ENCODE peak calls at places on chromosomes 11 and 22, in seven cellular contexts. P, B, W, J, I, O and E are unnamed samples.

GRCh38 chr11:27719575-27719925 is 19.3 kb upstream of the BDNF start:
- DNase-seq in I (no peak), J (no peak), O (peak), B (no peak), P (no peak), W (no peak), E (no peak)

GRCh38 chr11:69664103-69664775 is 10.9 kb downstream of the LTO1 start:
- DNase-seq in I (no peak), P (peak), B (no peak), W (no peak), O (no peak), J (no peak), E (no peak)

GRCh38 chr22:31091106-31091975 is 10.2 kb downstream of the SMTN start:
- DNase-seq in I (no peak), W (no peak), J (peak), B (no peak), O (no peak), P (no peak), E (no peak)

GRCh38 chr11:68009391-68010000 is 631 bp upstream of the ALDH3B1 start:
- DNase-seq in O (no peak), J (no peak), I (peak), P (no peak), W (no peak), B (no peak), E (no peak)

GRCh38 chr11:29173660-29174062 is 843.2 kb downstream of the KCNA4 start:
- DNase-seq in I (no peak), P (no peak), B (no peak), O (no peak), W (no peak), J (no peak), E (no peak)

GRCh38 chr11:107769189-107769588 is 57.3 kb upstream of the SLN start:
- DNase-seq in O (no peak), P (no peak), W (no peak), B (no peak), I (no peak), J (no peak), E (no peak)

GRCh38 chr11:123321641-123322040 is 108.4 kb upstream of the GRAMD1B start:
- DNase-seq in B (no peak), O (no peak), I (no peak), P (no peak), W (no peak), J (no peak), E (no peak)

GRCh38 chr22:41582694-41583093 is 6.9 kb downstream of the PMM1 start:
- DNase-seq in J (no peak), I (no peak), O (no peak), W (no peak), B (no peak), P (no peak), E (no peak)

GRCh38 chr11:2513441-2513840 is 68.6 kb downstream of the KCNQ1 start:
- DNase-seq in B (peak), I (no peak), O (no peak), W (no peak), P (peak), J (peak), E (no peak)

GRCh38 chr22:22702159-22702873 is 57.9 kb downstream of the GGTLC2 start:
- DNase-seq in W (no peak), O (no peak), J (peak), I (no peak), B (no peak), P (no peak), E (no peak)

GRCh38 chr11:28759311-28759710 is 651.1 kb downstream of the METTL15 start:
- DNase-seq in I (no peak), O (no peak), B (no peak), P (no peak), J (no peak), W (no peak), E (no peak)

GRCh38 chr11:134369656-134370525 is 38.1 kb downstream of the GLB1L2 start:
- DNase-seq in J (no peak), O (no peak), B (no peak), P (peak), W (no peak), I (no peak), E (no peak)

GRCh38 chr22:49592780-49593501 is 234.7 kb downstream of the BRD1 start:
- DNase-seq in W (no peak), B (no peak), J (peak), O (no peak), P (no peak), I (no peak), E (no peak)

GRCh38 chr11:10499452-10500262 is 41.3 kb downstream of the RNF141 start:
- DNase-seq in W (no peak), P (peak), J (no peak), I (no peak), O (no peak), B (no peak), E (no peak)

GRCh38 chr11:17954395-17955252 is 58.2 kb downstream of the SERGEF start:
- DNase-seq in J (no peak), I (peak), O (no peak), W (no peak), P (no peak), B (no peak), E (no peak)

GRCh38 chr11:90135016-90135415 is 553 bp downstream of the NAALAD2 start:
- DNase-seq in W (no peak), B (no peak), I (no peak), O (no peak), J (no peak), P (no peak), E (no peak)